ENCODE peak calls at places on chromosomes 12 and 14, in seven cellular contexts. One of them, this sample, is unnamed.

GRCh38 chr14:68283378-68284123 is 464.0 kb downstream of the RAD51B start:
- DNase-seq in IMR-90: no peak
- DNase-seq in neuronal stem cell: no peak
- DNase-seq in pancreas: peak; percentile 21
- DNase-seq in thoracic aorta: no peak
- DNase-seq in HCT116: no peak
- DNase-seq in upper lobe of left lung: peak; percentile 13
- DNase-seq in this sample: peak; percentile 33

GRCh38 chr12:113233967-113234366 is 12.7 kb downstream of the TPCN1 start:
- DNase-seq in IMR-90: no peak
- DNase-seq in neuronal stem cell: no peak
- DNase-seq in pancreas: no peak
- DNase-seq in thoracic aorta: no peak
- DNase-seq in HCT116: no peak
- DNase-seq in upper lobe of left lung: no peak
- DNase-seq in this sample: no peak

GRCh38 chr14:36454599-36455240 is 65.3 kb downstream of the NKX2-1 start:
- DNase-seq in IMR-90: no peak
- DNase-seq in neuronal stem cell: peak; percentile 17
- DNase-seq in pancreas: no peak
- DNase-seq in thoracic aorta: no peak
- DNase-seq in HCT116: no peak
- DNase-seq in upper lobe of left lung: no peak
- DNase-seq in this sample: no peak

GRCh38 chr12:25787701-25788100 is 170.8 kb upstream of the RASSF8 start:
- DNase-seq in IMR-90: no peak
- DNase-seq in neuronal stem cell: no peak
- DNase-seq in pancreas: no peak
- DNase-seq in thoracic aorta: no peak
- DNase-seq in HCT116: no peak
- DNase-seq in upper lobe of left lung: no peak
- DNase-seq in this sample: no peak

GRCh38 chr12:111446631-111447570 is 41.2 kb downstream of the SH2B3 start:
- DNase-seq in IMR-90: no peak
- DNase-seq in neuronal stem cell: no peak
- DNase-seq in pancreas: no peak
- DNase-seq in thoracic aorta: no peak
- DNase-seq in HCT116: no peak
- DNase-seq in upper lobe of left lung: peak; percentile 25
- DNase-seq in this sample: no peak

GRCh38 chr14:54809767-54810166 is 92.9 kb downstream of the GCH1 start:
- DNase-seq in IMR-90: no peak
- DNase-seq in neuronal stem cell: no peak
- DNase-seq in pancreas: no peak
- DNase-seq in thoracic aorta: no peak
- DNase-seq in HCT116: no peak
- DNase-seq in upper lobe of left lung: no peak
- DNase-seq in this sample: no peak

GRCh38 chr14:49194067-49194466 is 392.1 kb downstream of the RPS29 start:
- DNase-seq in IMR-90: no peak
- DNase-seq in neuronal stem cell: no peak
- DNase-seq in pancreas: no peak
- DNase-seq in thoracic aorta: no peak
- DNase-seq in HCT116: no peak
- DNase-seq in upper lobe of left lung: no peak
- DNase-seq in this sample: no peak

GRCh38 chr12:109296431-109296830 is 12.7 kb downstream of the FOXN4 start:
- DNase-seq in IMR-90: no peak
- DNase-seq in neuronal stem cell: no peak
- DNase-seq in pancreas: no peak
- DNase-seq in thoracic aorta: no peak
- DNase-seq in HCT116: no peak
- DNase-seq in upper lobe of left lung: no peak
- DNase-seq in this sample: no peak

GRCh38 chr14:67562025-67562775 is 29.1 kb downstream of the PLEKHH1 start:
- DNase-seq in IMR-90: no peak
- DNase-seq in neuronal stem cell: no peak
- DNase-seq in pancreas: no peak
- DNase-seq in thoracic aorta: no peak
- DNase-seq in HCT116: no peak
- DNase-seq in upper lobe of left lung: no peak
- DNase-seq in this sample: no peak

GRCh38 chr14:80956922-80957321 is 1.5 kb downstream of the TSHR start:
- DNase-seq in IMR-90: no peak
- DNase-seq in neuronal stem cell: no peak
- DNase-seq in pancreas: no peak
- DNase-seq in thoracic aorta: no peak
- DNase-seq in HCT116: no peak
- DNase-seq in upper lobe of left lung: no peak
- DNase-seq in this sample: no peak

GRCh38 chr14:50047274-50047676 is 69.1 kb downstream of the VCPKMT start:
- DNase-seq in IMR-90: no peak
- DNase-seq in neuronal stem cell: no peak
- DNase-seq in pancreas: no peak
- DNase-seq in thoracic aorta: no peak
- DNase-seq in HCT116: no peak
- DNase-seq in upper lobe of left lung: no peak
- DNase-seq in this sample: no peak

GRCh38 chr12:103399986-103400385 is 95.8 kb downstream of the C12orf42 start:
- DNase-seq in IMR-90: no peak
- DNase-seq in neuronal stem cell: no peak
- DNase-seq in pancreas: no peak
- DNase-seq in thoracic aorta: no peak
- DNase-seq in HCT116: no peak
- DNase-seq in upper lobe of left lung: no peak
- DNase-seq in this sample: no peak

GRCh38 chr12:93674386-93674785 is 2.8 kb upstream of the CRADD start:
- DNase-seq in IMR-90: no peak
- DNase-seq in neuronal stem cell: no peak
- DNase-seq in pancreas: no peak
- DNase-seq in thoracic aorta: no peak
- DNase-seq in HCT116: no peak
- DNase-seq in upper lobe of left lung: no peak
- DNase-seq in this sample: no peak

GRCh38 chr12:93677195-93678064 is at the start of gene CRADD:
- DNase-seq in IMR-90: peak; percentile 99
- DNase-seq in neuronal stem cell: peak; percentile 92
- DNase-seq in pancreas: peak; percentile 84
- DNase-seq in thoracic aorta: peak; percentile 67
- DNase-seq in HCT116: peak; percentile 97
- DNase-seq in upper lobe of left lung: peak; percentile 91
- DNase-seq in this sample: peak; percentile 80

GRCh38 chr12:93678779-93679178 is 1.6 kb downstream of the CRADD start:
- DNase-seq in IMR-90: no peak
- DNase-seq in neuronal stem cell: no peak
- DNase-seq in pancreas: no peak
- DNase-seq in thoracic aorta: no peak
- DNase-seq in HCT116: no peak
- DNase-seq in upper lobe of left lung: no peak
- DNase-seq in this sample: no peak

GRCh38 chr12:93679308-93679933 is 2.2 kb downstream of the CRADD start:
- DNase-seq in IMR-90: no peak
- DNase-seq in neuronal stem cell: no peak
- DNase-seq in pancreas: no peak
- DNase-seq in thoracic aorta: no peak
- DNase-seq in HCT116: no peak
- DNase-seq in upper lobe of left lung: no peak
- DNase-seq in this sample: no peak

DNA sequence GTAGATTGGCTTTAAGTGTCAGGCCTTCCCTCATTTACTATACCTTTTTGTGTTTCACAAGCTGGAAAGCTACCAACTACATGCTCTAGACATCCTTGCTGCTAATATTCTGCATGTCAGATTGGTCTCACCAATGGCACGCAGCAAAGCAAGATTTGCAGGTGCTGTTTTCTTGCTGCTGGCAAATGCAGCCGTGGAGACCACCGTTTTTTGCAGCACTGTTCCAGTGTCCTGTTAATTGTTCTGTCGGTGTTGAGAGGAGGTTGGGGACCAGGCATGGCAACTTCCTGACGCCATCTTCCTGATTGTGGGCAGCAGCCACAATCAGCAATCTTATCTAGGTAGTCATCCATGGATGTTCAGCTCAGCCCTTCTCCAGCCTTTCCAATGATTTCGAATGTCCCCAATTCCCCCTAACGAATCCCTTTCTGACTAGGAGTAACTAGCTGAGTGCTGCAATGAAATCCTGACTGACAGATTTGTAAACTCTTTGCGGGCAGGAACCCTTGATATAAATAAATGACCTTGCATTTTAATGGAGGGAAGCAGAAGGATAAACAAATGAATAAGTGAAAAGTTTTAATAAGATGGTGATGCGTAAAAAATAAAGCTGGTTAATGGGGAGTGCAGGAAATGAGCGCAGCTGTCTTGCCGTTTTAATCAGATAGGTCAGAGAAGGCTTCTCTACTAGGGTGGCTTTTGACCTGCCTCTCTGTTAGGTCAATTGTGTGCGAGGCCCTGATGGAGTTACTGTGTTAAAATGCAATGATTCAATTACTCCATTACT is 574 bp upstream of the CRADD start:
- DNase-seq in IMR-90: no peak
- DNase-seq in neuronal stem cell: peak; percentile 8
- DNase-seq in pancreas: no peak
- DNase-seq in thoracic aorta: no peak
- DNase-seq in HCT116: no peak
- DNase-seq in upper lobe of left lung: no peak
- DNase-seq in this sample: no peak
- H3K4me3 ChIP-seq in IMR-90: peak overlapping the region; percentile 36
- H3K4me3 ChIP-seq in neuronal stem cell: peak overlapping the region; percentile 87
- H3K4me3 ChIP-seq in pancreas: peak overlapping the region; percentile 77
- H3K4me3 ChIP-seq in thoracic aorta: peak overlapping the region; percentile 81
- H3K4me3 ChIP-seq in HCT116: peak overlapping the region; percentile 83
- H3K4me3 ChIP-seq in upper lobe of left lung: no peak overlapping the region
- H3K4me3 ChIP-seq in this sample: peak overlapping the region; percentile 61

GRCh38 chr14:22536853-22537338 is 52.1 kb downstream of the DAD1 start:
- DNase-seq in IMR-90: peak; percentile 98
- DNase-seq in neuronal stem cell: no peak
- DNase-seq in pancreas: no peak
- DNase-seq in thoracic aorta: peak; percentile 83
- DNase-seq in HCT116: peak; percentile 82
- DNase-seq in upper lobe of left lung: no peak
- DNase-seq in this sample: peak; percentile 66
- H3K4me1 ChIP-seq in IMR-90: peaks cover 12% of the 10 kb centered on the region
- H3K4me1 ChIP-seq in neuronal stem cell: no peaks in the 10 kb centered on the region
- H3K4me1 ChIP-seq in pancreas: no peaks in the 10 kb centered on the region
- H3K4me1 ChIP-seq in thoracic aorta: peaks cover 16% of the 10 kb centered on the region
- H3K4me1 ChIP-seq in HCT116: peaks cover 12% of the 10 kb centered on the region
- H3K4me1 ChIP-seq in upper lobe of left lung: no peaks in the 10 kb centered on the region
- H3K4me1 ChIP-seq in this sample: peaks cover 93% of the 10 kb centered on the region

GRCh38 chr14:72758993-72759392 is 134.9 kb downstream of the DPF3 start:
- DNase-seq in IMR-90: no peak
- DNase-seq in neuronal stem cell: no peak
- DNase-seq in pancreas: no peak
- DNase-seq in thoracic aorta: no peak
- DNase-seq in HCT116: no peak
- DNase-seq in upper lobe of left lung: no peak
- DNase-seq in this sample: no peak

GRCh38 chr14:72756967-72757366 is 136.9 kb downstream of the DPF3 start:
- DNase-seq in IMR-90: no peak
- DNase-seq in neuronal stem cell: no peak
- DNase-seq in pancreas: no peak
- DNase-seq in thoracic aorta: no peak
- DNase-seq in HCT116: no peak
- DNase-seq in upper lobe of left lung: no peak
- DNase-seq in this sample: no peak

GRCh38 chr14:72755766-72756165 is 138.1 kb downstream of the DPF3 start:
- DNase-seq in IMR-90: peak; percentile 19
- DNase-seq in neuronal stem cell: no peak
- DNase-seq in pancreas: no peak
- DNase-seq in thoracic aorta: no peak
- DNase-seq in HCT116: no peak
- DNase-seq in upper lobe of left lung: no peak
- DNase-seq in this sample: no peak

GRCh38 chr14:72758420-72758819 is 135.5 kb downstream of the DPF3 start:
- DNase-seq in IMR-90: no peak
- DNase-seq in neuronal stem cell: no peak
- DNase-seq in pancreas: no peak
- DNase-seq in thoracic aorta: no peak
- DNase-seq in HCT116: no peak
- DNase-seq in upper lobe of left lung: no peak
- DNase-seq in this sample: no peak

DNA sequence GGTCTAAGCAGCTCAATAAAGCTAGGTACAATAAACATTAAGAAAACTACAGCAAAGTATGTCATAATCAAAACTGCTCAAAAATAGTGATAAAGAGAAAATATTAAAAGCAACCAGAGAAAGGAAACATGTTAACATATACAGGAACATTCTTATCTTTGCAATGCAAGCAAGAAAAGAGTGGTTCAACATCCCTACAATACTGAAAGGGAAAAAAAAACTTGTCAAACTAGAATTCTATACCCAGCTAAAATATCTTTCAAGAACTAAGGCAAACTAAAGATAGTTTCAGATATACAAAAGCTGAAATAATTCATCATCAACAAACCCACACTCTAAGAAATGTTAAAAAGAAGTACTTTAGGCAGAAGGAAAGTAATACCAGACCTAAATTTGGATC is 134.2 kb downstream of the DPF3 start:
- DNase-seq in IMR-90: no peak
- DNase-seq in neuronal stem cell: no peak
- DNase-seq in pancreas: no peak
- DNase-seq in thoracic aorta: no peak
- DNase-seq in HCT116: no peak
- DNase-seq in upper lobe of left lung: no peak
- DNase-seq in this sample: no peak
- H3K9me3 ChIP-seq in IMR-90: peaks cover 6% of the 10 kb centered on the region
- H3K9me3 ChIP-seq in neuronal stem cell: peaks cover 10% of the 10 kb centered on the region
- H3K9me3 ChIP-seq in pancreas: no peaks in the 10 kb centered on the region
- H3K9me3 ChIP-seq in thoracic aorta: peaks cover 29% of the 10 kb centered on the region
- H3K9me3 ChIP-seq in HCT116: peaks cover 16% of the 10 kb centered on the region
- H3K9me3 ChIP-seq in upper lobe of left lung: peaks cover 27% of the 10 kb centered on the region
- H3K9me3 ChIP-seq in this sample: peaks cover 3% of the 10 kb centered on the region

DNA sequence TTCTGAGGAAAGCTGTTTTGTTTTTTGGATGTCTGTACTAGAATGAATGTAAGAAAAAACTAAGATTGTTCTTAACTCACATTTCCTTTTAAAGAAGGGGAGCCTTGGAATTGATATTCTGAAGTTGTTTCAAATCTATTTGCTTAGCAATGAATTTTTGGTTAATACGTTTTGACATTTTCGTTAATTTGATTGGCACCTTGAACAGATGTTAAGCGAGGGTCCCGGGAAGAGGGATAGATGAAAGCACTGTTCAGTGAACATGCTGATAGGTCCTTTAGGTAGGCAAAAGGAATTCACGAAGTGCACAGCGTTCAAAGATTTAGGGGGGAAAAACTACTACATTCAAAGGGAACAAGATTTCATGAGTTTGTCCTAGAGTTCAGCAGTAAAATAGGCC is 1.7 kb downstream of the SLC39A9 start:
- DNase-seq in IMR-90: no peak
- DNase-seq in neuronal stem cell: no peak
- DNase-seq in pancreas: no peak
- DNase-seq in thoracic aorta: no peak
- DNase-seq in HCT116: no peak
- DNase-seq in upper lobe of left lung: no peak
- DNase-seq in this sample: no peak
- H3K4me3 ChIP-seq in IMR-90: peak overlapping the region; percentile 57
- H3K4me3 ChIP-seq in neuronal stem cell: peak overlapping the region; percentile 76
- H3K4me3 ChIP-seq in pancreas: peak overlapping the region; percentile 53
- H3K4me3 ChIP-seq in thoracic aorta: peak overlapping the region; percentile 89
- H3K4me3 ChIP-seq in HCT116: no peak overlapping the region
- H3K4me3 ChIP-seq in upper lobe of left lung: no peak overlapping the region
- H3K4me3 ChIP-seq in this sample: no peak overlapping the region